ENCODE peak calls at places on chromosome 22, in nine cellular contexts. X is fibroblast of lung; Z is cardiac muscle cell; Y is body of pancreas; N is CD8-positive, alpha-beta T cell; L is SK-N-SH; C is A549; P is thoracic aorta; D is adrenal gland. T is an unnamed sample.

GRCh38 chr22:22245256-22245909 is 797 bp downstream of the VPREB1 start:
- DNase-seq in Y (no peak), D (no peak), C (no peak), P (no peak), Z (no peak), L (no peak), X (no peak), N (no peak), T (no peak)

GRCh38 chr22:21823740-21824438 is 43.6 kb downstream of the MAPK1 start:
- DNase-seq in Y (no peak), D (no peak), C (no peak), P (no peak), N (no peak), X (no peak), Z (peak; percentile 19), L (no peak), T (no peak)

GRCh38 chr22:32801436-32802290 is at the start of gene TIMP3:
- DNase-seq in Y (peak; percentile 54), P (peak; percentile 47), N (no peak), D (peak; percentile 83), Z (peak; percentile 88), C (no peak), X (peak; percentile 90), L (peak; percentile 95), T (peak; percentile 38)

GRCh38 chr22:39650996-39651782 is 80.6 kb downstream of the CACNA1I start:
- DNase-seq in C (no peak), P (no peak), Y (no peak), L (no peak), X (no peak), D (no peak), Z (no peak), N (no peak), T (no peak)

GRCh38 chr22:27468712-27469111 is 332.8 kb downstream of the MN1 start:
- DNase-seq in X (no peak), L (no peak), Z (no peak), P (no peak), D (no peak), N (no peak), Y (no peak), C (no peak), T (no peak)

GRCh38 chr22:22086501-22087158 is 104.0 kb upstream of the TOP3B start:
- DNase-seq in X (no peak), L (no peak), Z (no peak), P (no peak), D (no peak), C (no peak), N (no peak), Y (no peak), T (no peak)

GRCh38 chr22:34294986-34295385 is 374.7 kb upstream of the LARGE1 start:
- DNase-seq in C (no peak), D (no peak), Z (no peak), X (no peak), Y (no peak), N (no peak), L (no peak), P (no peak), T (no peak)

GRCh38 chr22:46067159-46068111 is 82.9 kb upstream of the PPARA start:
- DNase-seq in D (peak; percentile 19), P (no peak), N (no peak), C (no peak), Y (no peak), Z (no peak), L (no peak), X (peak; percentile 66), T (no peak)

GRCh38 chr22:22485524-22485923 is 23.0 kb downstream of the ZNF280B start:
- DNase-seq in D (no peak), L (no peak), N (no peak), P (no peak), X (no peak), C (no peak), Y (no peak), Z (no peak), T (no peak)

GRCh38 chr22:21448627-21449416 is 18.4 kb upstream of the TMEM191C start:
- DNase-seq in Z (no peak), X (no peak), C (no peak), L (no peak), N (no peak), Y (peak; percentile 1), D (peak; percentile 16), P (no peak), T (no peak)

GRCh38 chr22:17924076-17924475 is 100.3 kb downstream of the MICAL3 start:
- DNase-seq in Y (no peak), L (no peak), Z (no peak), C (no peak), P (no peak), X (no peak), D (no peak), N (no peak), T (peak; percentile 23)

GRCh38 chr22:26481112-26481693 is 2.4 kb downstream of the HPS4 start:
- DNase-seq in Z (no peak), N (no peak), C (no peak), D (no peak), P (no peak), Y (no peak), L (no peak), X (no peak), T (no peak)

GRCh38 chr22:39719559-39720450 is 149.3 kb downstream of the CACNA1I start:
- DNase-seq in C (no peak), D (no peak), N (no peak), P (no peak), Z (peak; percentile 2), Y (no peak), X (no peak), L (no peak), T (peak; percentile 33)

GRCh38 chr22:16962501-16962900 is 45.5 kb downstream of the GAB4 start:
- DNase-seq in N (no peak), Z (no peak), C (no peak), P (no peak), X (no peak), Y (no peak), D (no peak), L (no peak), T (no peak)

GRCh38 chr22:38744981-38745380 is 10.8 kb downstream of the SUN2 start:
- DNase-seq in X (peak; percentile 22), D (peak; percentile 62), L (no peak), N (no peak), C (no peak), P (no peak), Y (no peak), Z (no peak), T (no peak)

GRCh38 chr22:42484506-42484905 is 35.1 kb downstream of the RRP7A start:
- DNase-seq in D (no peak), N (no peak), C (no peak), P (no peak), X (no peak), L (no peak), Z (no peak), Y (no peak), T (no peak)

DNA sequence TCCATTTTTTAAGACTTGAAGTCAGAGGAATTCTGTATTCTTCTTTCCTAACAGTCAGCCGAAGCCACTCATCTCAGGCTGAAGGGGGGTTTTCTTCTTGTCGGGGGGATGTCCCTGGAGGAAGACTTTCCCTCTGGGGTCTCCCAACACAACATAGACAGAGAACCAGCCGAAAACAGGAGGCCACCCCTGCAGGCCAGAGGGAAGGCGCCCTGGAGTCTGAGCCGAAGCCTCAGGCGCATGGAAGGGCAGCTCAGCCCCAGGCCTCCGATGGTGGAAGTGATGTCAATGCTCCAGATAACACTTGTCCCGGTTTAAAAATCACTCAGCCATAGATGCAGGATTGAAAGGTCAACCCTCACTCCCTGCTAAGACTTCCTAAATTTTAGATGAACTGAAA is 1393.0 kb downstream of the TBC1D22A start:
- DNase-seq in L (no peak), Z (no peak), D (no peak), X (no peak), Y (no peak), N (no peak), C (no peak), P (no peak), T (no peak)
- H3K4me3 ChIP-seq in L (no peak overlapping the region), Z (no peak overlapping the region), D (no peak overlapping the region), X (no peak overlapping the region), Y (no peak overlapping the region), N (no peak overlapping the region), C (no peak overlapping the region), P (no peak overlapping the region), T (no peak overlapping the region)

GRCh38 chr22:19719055-19719482 is 4.3 kb upstream of the GP1BB start:
- DNase-seq in Z (peak; percentile 25), C (no peak), Y (no peak), N (no peak), P (no peak), X (no peak), L (no peak), D (no peak), T (no peak)

GRCh38 chr22:19720999-19721485 is 2.3 kb upstream of the GP1BB start:
- DNase-seq in X (no peak), D (no peak), Z (no peak), N (no peak), P (no peak), C (no peak), L (no peak), Y (no peak), T (no peak)

GRCh38 chr22:19720150-19720827 is 3.0 kb upstream of the GP1BB start:
- DNase-seq in P (no peak), D (no peak), Y (no peak), L (no peak), C (no peak), N (no peak), X (no peak), Z (no peak), T (no peak)

GRCh38 chr22:19718255-19719054 is 4.2 kb downstream of the SEPTIN5 start:
- DNase-seq in Z (no peak), N (no peak), L (no peak), P (no peak), C (no peak), D (no peak), X (no peak), Y (no peak), T (no peak)

DNA sequence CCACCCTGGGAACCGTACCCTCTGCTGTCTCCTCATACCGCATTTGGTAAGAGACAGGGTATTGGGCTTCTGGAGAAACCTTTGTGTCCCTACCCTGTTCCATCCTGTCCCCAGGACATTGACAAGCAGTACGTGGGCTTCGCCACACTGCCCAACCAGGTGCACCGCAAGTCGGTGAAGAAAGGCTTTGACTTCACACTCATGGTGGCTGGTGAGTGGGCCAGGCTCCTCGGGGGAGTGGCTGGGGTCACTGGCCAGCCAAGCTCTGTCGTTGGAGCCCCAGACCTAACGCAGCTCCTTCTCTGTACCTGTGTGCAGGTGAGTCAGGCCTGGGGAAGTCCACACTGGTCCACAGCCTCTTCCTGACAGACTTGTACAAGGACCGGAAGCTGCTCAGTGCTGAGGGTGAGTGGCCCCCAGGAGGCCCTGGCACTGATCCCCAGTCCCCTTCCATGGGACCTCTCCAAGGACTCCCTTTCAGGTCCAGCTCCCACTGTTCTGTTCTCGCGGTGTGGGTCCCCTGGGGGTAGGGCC is 3.8 kb upstream of the GP1BB start:
- DNase-seq in X (no peak), L (no peak), N (no peak), C (no peak), Y (no peak), Z (no peak), P (no peak), D (no peak), T (no peak)
- H3K27ac ChIP-seq in X (no peak overlapping the region), L (no peak overlapping the region), N (no peak overlapping the region), C (no peak overlapping the region), Y (no peak overlapping the region), Z (no peak overlapping the region), P (peak overlapping the region; percentile 73), D (no peak overlapping the region), T (no peak overlapping the region)

GRCh38 chr22:37255558-37256006 is 11.5 kb upstream of the RAC2 start:
- DNase-seq in X (no peak), Y (no peak), L (no peak), P (no peak), Z (no peak), N (no peak), C (no peak), D (no peak), T (no peak)
- TF ChIP-seq CTCF in X (no peak), Y (no peak), L (no peak), P (no peak), Z (no peak), N (peak; percentile 35), C (no peak), D (no peak), T (no peak)

GRCh38 chr22:28500005-28500404 is 179.6 kb downstream of the TTC28 start:
- DNase-seq in X (no peak), L (no peak), N (no peak), P (no peak), C (no peak), Y (no peak), D (no peak), Z (no peak), T (no peak)
- H3K4me3 ChIP-seq in X (no peak overlapping the region), L (no peak overlapping the region), N (no peak overlapping the region), P (no peak overlapping the region), C (no peak overlapping the region), Y (no peak overlapping the region), D (no peak overlapping the region), Z (no peak overlapping the region), T (no peak overlapping the region)